ENCODE peak calls at places on chromosomes 11 and 22, in eight cellular contexts. N is NT2/D1, U is AG10803, M is heart right ventricle, J is stomach, P is fibroblast of villous mesenchyme, Z is AG04449, B is dorsolateral prefrontal cortex. L is an unnamed sample.

GRCh38 chr11:9150944-9151343 is 59.5 kb upstream of the SCUBE2 start:
- DNase-seq in U (no peak), B (no peak), N (no peak), Z (no peak), P (no peak), M (no peak), J (no peak), L (no peak)

GRCh38 chr11:62928011-62928410 is 6.8 kb upstream of the CHRM1 start:
- DNase-seq in U (no peak), Z (no peak), J (no peak), N (no peak), B (no peak), P (no peak), M (no peak), L (no peak)

GRCh38 chr11:103696130-103696529 is 340.3 kb upstream of the DDI1 start:
- DNase-seq in P (peak), M (no peak), Z (no peak), U (no peak), N (no peak), J (no peak), B (no peak), L (no peak)

GRCh38 chr11:1310772-1311468 is 1.5 kb upstream of the TOLLIP start:
- DNase-seq in N (no peak), Z (no peak), U (no peak), J (no peak), B (no peak), M (peak), P (no peak), L (no peak)

GRCh38 chr22:46803031-46803880 is 40.8 kb downstream of the TBC1D22A start:
- DNase-seq in U (no peak), M (peak), Z (no peak), N (no peak), B (no peak), J (peak), P (peak), L (no peak)

GRCh38 chr11:116887909-116888556 is 50.6 kb upstream of the APOA1 start:
- DNase-seq in M (no peak), U (peak), J (no peak), Z (no peak), B (peak), P (no peak), N (no peak), L (no peak)

GRCh38 chr11:36041988-36042606 is 98.2 kb downstream of the LDLRAD3 start:
- DNase-seq in Z (no peak), P (peak), N (no peak), J (no peak), U (peak), M (no peak), B (no peak), L (no peak)

GRCh38 chr11:78038697-78039313 is 15.7 kb upstream of the KCTD14 start:
- DNase-seq in P (no peak), M (no peak), N (no peak), Z (no peak), B (no peak), J (peak), U (no peak), L (no peak)

GRCh38 chr22:46825145-46825544 is 62.7 kb downstream of the TBC1D22A start:
- DNase-seq in J (no peak), M (no peak), U (no peak), N (no peak), P (no peak), Z (no peak), B (no peak), L (no peak)

GRCh38 chr22:46934746-46935491 is 172.5 kb downstream of the TBC1D22A start:
- DNase-seq in P (peak), U (peak), Z (peak), N (no peak), J (no peak), B (no peak), M (no peak), L (no peak)

GRCh38 chr11:79902493-79902892 is 461.7 kb upstream of the TENM4 start:
- DNase-seq in M (no peak), J (no peak), P (no peak), B (no peak), Z (peak), U (no peak), N (no peak), L (no peak)

GRCh38 chr11:1103401-1104360 is 29.0 kb downstream of the MUC2 start:
- DNase-seq in P (no peak), M (peak), N (no peak), U (no peak), Z (no peak), J (no peak), B (no peak), L (no peak)

GRCh38 chr11:68048681-68049508 is 10.1 kb downstream of the TCIRG1 start:
- DNase-seq in J (no peak), U (no peak), N (no peak), M (no peak), Z (no peak), P (no peak), B (no peak), L (no peak)

GRCh38 chr11:118735203-118735602 is 55.8 kb upstream of the TREH start:
- DNase-seq in P (no peak), U (no peak), J (no peak), M (no peak), B (no peak), Z (no peak), N (no peak), L (no peak)

GRCh38 chr11:115060840-115061239 is 382.5 kb downstream of the NXPE2 start:
- DNase-seq in N (no peak), U (no peak), P (no peak), Z (no peak), J (no peak), M (no peak), B (no peak), L (no peak)

GRCh38 chr11:28739489-28740280 is 631.5 kb downstream of the METTL15 start:
- DNase-seq in N (no peak), M (no peak), P (no peak), J (no peak), U (no peak), B (no peak), Z (no peak), L (no peak)

GRCh38 chr11:130159657-130160459 is at the start of gene ST14:
- DNase-seq in J (peak), M (no peak), N (no peak), P (no peak), U (no peak), Z (no peak), B (no peak), L (no peak)
- H3K4me3 ChIP-seq in J (peak), M (peak), N (peak), P (no peak), U (no peak), Z (no peak), B (peak), L (peak)

GRCh38 chr11:6629573-6629891 is 10.3 kb upstream of the TPP1 start:
- DNase-seq in U (no peak), B (no peak), Z (no peak), P (no peak), J (no peak), M (no peak), N (no peak), L (no peak)
- H3K4me3 ChIP-seq in U (no peak), B (no peak), Z (no peak), P (no peak), J (no peak), M (no peak), N (no peak), L (no peak)

GRCh38 chr11:72409458-72409857 is 24.9 kb downstream of the CLPB start:
- DNase-seq in P (no peak), M (no peak), U (no peak), N (no peak), Z (no peak), B (no peak), J (no peak), L (peak)

GRCh38 chr11:72413914-72414628 is 20.3 kb downstream of the CLPB start:
- DNase-seq in B (peak), P (peak), J (peak), N (peak), U (peak), M (peak), Z (no peak), L (no peak)

GRCh38 chr11:72410956-72411355 is 23.4 kb downstream of the CLPB start:
- DNase-seq in J (no peak), Z (no peak), N (no peak), U (no peak), B (no peak), M (no peak), P (no peak), L (no peak)

GRCh38 chr11:72406536-72407507 is 27.5 kb downstream of the CLPB start:
- DNase-seq in P (no peak), J (no peak), Z (no peak), U (peak), N (no peak), B (no peak), M (no peak), L (peak)

DNA sequence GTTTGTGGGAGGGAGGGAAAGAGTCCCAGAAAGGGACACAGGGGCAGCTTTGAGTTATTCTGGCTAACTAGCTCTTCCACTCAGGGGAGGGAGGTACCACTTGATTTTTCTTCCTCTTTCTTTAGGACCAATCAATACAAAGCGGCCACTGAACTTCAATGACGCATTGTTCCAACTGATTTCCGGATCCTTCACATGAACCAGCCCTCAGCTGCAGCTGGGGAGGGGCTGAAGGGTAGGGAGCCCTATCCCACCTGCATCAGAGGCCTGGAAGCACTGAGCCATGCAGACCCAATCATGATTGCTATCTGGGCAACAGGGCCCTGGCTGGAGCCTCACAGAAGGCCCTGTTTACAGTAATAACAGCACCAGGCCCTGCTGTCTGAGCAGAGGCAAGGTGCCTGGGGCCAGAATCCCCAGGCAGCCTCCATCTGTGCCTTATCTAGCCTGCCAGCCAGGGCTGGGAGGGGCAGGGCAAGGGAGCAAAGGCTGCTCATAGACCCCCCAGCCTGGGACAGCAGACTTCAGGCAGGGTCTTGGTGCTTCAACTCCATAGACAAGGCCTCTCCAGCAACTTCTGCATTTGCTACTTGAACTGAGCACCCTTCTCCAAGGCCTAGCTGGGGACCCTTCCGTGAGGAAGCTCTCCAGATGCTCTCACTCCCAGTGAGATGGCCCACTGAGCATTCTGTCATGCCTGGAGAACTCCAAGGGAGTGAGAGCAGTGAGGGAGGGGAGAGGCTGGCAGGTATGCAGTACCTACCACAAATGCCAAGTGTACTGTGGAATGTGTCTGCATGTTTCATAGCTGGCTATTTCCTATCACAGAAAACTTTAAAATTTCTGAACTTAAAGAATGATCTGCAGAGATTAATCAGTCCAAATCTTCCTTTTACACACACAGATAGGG is 22.5 kb downstream of the CLPB start:
- DNase-seq in Z (no peak), U (no peak), J (no peak), N (no peak), P (no peak), M (no peak), B (peak), L (no peak)
- H3K4me3 ChIP-seq in Z (no peak), U (no peak), J (no peak), N (no peak), P (no peak), M (no peak), B (no peak), L (no peak)

GRCh38 chr22:49917997-49918910 is at the start of the genes ALG12 and CRELD2:
- DNase-seq in Z (peak), B (peak), M (peak), N (peak), U (peak), P (peak), J (peak), L (peak)

GRCh38 chr22:49920859-49921258 is 2.4 kb downstream of the CRELD2 start:
- DNase-seq in B (no peak), J (no peak), N (no peak), P (no peak), Z (no peak), M (no peak), U (no peak), L (no peak)

GRCh38 chr22:49916851-49917250 is 1.4 kb downstream of the ALG12 start:
- DNase-seq in B (no peak), Z (no peak), J (no peak), P (no peak), M (no peak), U (no peak), N (no peak), L (no peak)

GRCh38 chr22:49921508-49922278 is 3.3 kb downstream of the CRELD2 start:
- DNase-seq in N (no peak), M (no peak), U (no peak), Z (no peak), P (no peak), J (no peak), B (no peak), L (no peak)

DNA sequence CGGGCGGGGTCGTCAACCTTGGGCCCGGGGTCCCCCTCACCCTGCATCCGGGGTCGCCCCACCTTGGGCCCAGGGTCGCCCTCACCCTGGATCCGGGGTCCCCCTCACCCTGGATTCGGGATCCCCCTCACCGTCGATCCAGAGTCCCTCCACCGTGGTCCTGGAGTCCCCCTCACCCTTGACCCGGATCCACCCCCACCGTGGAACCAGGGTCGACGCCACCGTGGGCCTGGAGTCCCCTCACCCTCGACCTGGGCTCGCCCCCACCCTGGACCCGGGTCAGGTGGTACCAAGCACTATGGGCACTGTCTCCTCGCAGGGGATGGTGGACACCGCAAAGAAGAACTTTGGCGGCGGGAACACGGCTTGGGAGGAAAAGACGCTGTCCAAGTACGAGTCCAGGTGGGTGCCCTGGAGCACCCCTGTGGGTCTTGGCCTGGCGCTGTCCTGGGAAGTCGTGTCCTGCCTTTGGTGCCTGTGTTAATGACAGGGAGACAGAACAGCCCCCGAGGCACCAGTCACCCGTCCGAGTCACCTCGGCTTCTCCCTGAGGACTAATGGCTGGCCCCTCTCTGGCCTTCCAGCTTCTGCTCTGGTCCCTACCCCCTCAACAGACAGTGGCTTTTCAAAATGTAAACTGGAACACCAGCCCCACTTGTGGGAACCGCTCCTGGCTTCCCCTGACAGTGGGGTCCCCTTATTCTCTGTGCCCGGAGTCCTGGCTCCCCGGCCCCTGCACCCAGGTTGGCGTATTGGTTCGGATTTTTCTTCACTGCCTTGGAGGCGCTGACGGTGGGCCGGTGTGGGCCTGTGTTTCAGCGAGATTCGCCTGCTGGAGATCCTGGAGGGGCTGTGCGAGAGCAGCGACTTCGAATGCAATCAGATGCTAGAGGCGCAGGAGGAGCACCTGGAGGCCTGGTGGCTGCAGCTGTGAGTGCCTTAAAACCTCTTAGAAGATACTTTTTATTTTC is 762 bp downstream of the CRELD2 start:
- DNase-seq in P (no peak), Z (no peak), M (no peak), J (no peak), B (no peak), N (no peak), U (no peak), L (no peak)
- H3K4me3 ChIP-seq in P (peak), Z (peak), M (peak), J (peak), B (peak), N (peak), U (peak), L (peak)

DNA sequence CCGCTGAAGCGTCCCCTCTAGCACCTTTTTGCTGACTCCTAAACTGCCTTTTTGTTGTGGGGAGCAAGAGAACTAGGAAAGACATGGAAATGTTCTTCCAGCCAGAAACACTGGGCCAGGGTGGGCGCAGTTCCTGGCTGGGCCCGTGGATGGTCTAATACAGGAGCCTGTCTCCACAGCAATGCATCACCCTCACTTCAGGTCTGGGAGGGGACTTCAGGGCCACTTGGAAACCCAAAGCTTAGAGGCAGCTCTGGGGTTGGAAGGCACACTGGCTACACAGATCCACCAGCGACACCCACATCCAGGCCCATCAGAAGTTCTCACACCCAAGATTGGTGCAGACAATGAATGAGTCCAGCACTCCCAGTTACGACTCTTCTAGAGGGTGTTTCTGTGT is 120.3 kb downstream of the ETS1 start:
- DNase-seq in J (no peak), P (no peak), U (no peak), B (no peak), M (no peak), N (no peak), Z (no peak), L (no peak)
- H3K4me3 ChIP-seq in J (no peak), P (no peak), U (no peak), B (no peak), M (no peak), N (no peak), Z (no peak), L (no peak)

GRCh38 chr22:20170170-20170569 is 19.3 kb upstream of the CCDC188 start:
- DNase-seq in U (no peak), N (no peak), J (no peak), Z (no peak), B (no peak), P (no peak), M (no peak), L (no peak)
- H3K4me3 ChIP-seq in U (no peak), N (no peak), J (no peak), Z (no peak), B (no peak), P (no peak), M (no peak), L (no peak)